ENCODE peak calls at places on chromosomes 11 and 22, in five cellular contexts. I is CD8-positive, alpha-beta memory T cell; W is CD4-positive, CD25-positive, alpha-beta regulatory T cell; P is bronchial epithelial cell; C is left ventricle myocardium inferior. U is an unnamed sample.

GRCh38 chr22:22851969-22852368 is 35.6 kb upstream of the IGLL5 start:
- DNase-seq in I (no peak), W (no peak), P (no peak), C (no peak), U (no peak)

GRCh38 chr11:7165911-7166310 is 77.1 kb downstream of the RBMXL2 start:
- DNase-seq in I (no peak), W (no peak), P (no peak), C (no peak), U (no peak)

GRCh38 chr11:32960553-32961164 is 55.0 kb upstream of the DEPDC7 start:
- DNase-seq in I (peak), W (peak), P (peak), C (no peak), U (peak)

GRCh38 chr11:16739326-16739875 is 954 bp downstream of the C11orf58 start:
- DNase-seq in I (peak), W (peak), P (no peak), C (no peak), U (peak)

GRCh38 chr11:11391796-11392195 is 38.7 kb upstream of the CSNK2A3 start:
- DNase-seq in I (no peak), W (no peak), P (peak), C (no peak), U (peak)

GRCh38 chr22:17213976-17214375 is 5.3 kb downstream of the ADA2 start:
- DNase-seq in I (peak), W (peak), P (no peak), C (peak), U (peak)

GRCh38 chr11:128208329-128209220 is 378.8 kb downstream of the ETS1 start:
- DNase-seq in I (no peak), W (no peak), P (peak), C (no peak), U (peak)

GRCh38 chr11:118921121-118921928 is 4.4 kb downstream of the BCL9L start:
- DNase-seq in I (no peak), W (peak), P (peak), C (peak), U (peak)

GRCh38 chr11:126150256-126150655 is 61.2 kb downstream of the RPUSD4 start:
- DNase-seq in I (no peak), W (no peak), P (no peak), C (no peak), U (no peak)

GRCh38 chr11:73257342-73258103 is 14.6 kb upstream of the P2RY6 start:
- DNase-seq in I (no peak), W (no peak), P (peak), C (no peak), U (peak)

GRCh38 chr11:60265373-60266214 is 14.9 kb upstream of the MS4A4A start:
- DNase-seq in I (no peak), W (peak), P (peak), C (no peak), U (peak)

GRCh38 chr22:46287873-46288751 is 8.6 kb upstream of the GTSE1 start:
- DNase-seq in I (peak), W (peak), P (no peak), C (peak), U (no peak)

GRCh38 chr22:50302041-50302541 is 5.4 kb downstream of the PLXNB2 start:
- DNase-seq in I (no peak), W (no peak), P (peak), C (no peak), U (no peak)
- H3K4me3 ChIP-seq in I (no peak), W (no peak), P (no peak), C (peak), U (no peak)

GRCh38 chr22:42996646-42997365 is 18.1 kb downstream of the PACSIN2 start:
- DNase-seq in I (no peak), W (no peak), P (no peak), C (no peak), U (no peak)

GRCh38 chr22:42994276-42994916 is 20.6 kb downstream of the PACSIN2 start:
- DNase-seq in I (no peak), W (no peak), P (no peak), C (no peak), U (no peak)

GRCh38 chr22:42993651-42994275 is 21.2 kb downstream of the PACSIN2 start:
- DNase-seq in I (no peak), W (no peak), P (peak), C (no peak), U (peak)

GRCh38 chr22:42992886-42993479 is 22.0 kb downstream of the PACSIN2 start:
- DNase-seq in I (no peak), W (no peak), P (no peak), C (no peak), U (no peak)

GRCh38 chr22:42994917-42995562 is 19.9 kb downstream of the PACSIN2 start:
- DNase-seq in I (no peak), W (no peak), P (peak), C (no peak), U (peak)
- H3K4me3 ChIP-seq in I (no peak), W (no peak), P (peak), C (peak), U (peak)

GRCh38 chr11:58958500-58958899 is 19.2 kb downstream of the GLYATL1 start:
- DNase-seq in I (no peak), W (peak), P (peak), C (no peak), U (peak)
- H3K4me3 ChIP-seq in I (no peak), W (no peak), P (no peak), C (no peak), U (no peak)

DNA sequence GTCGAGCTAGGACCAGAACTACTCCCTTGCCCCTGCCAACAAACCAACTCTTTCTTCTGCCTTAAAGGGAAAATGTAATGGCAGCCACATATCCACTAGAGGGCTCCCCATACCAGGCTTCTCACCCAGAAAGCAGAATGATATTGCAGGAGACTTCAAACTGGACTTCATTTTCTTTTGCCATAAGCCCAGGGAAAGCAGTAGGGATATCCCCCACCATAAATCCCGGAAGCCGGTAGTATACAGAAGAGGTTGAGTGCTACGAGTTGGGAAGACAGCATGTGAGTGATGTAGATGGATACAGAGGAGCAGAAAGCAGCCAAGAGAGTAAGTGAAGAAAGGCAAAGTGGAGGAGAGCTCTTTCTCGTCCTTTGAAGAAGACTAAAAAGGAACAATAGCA is 12.1 kb downstream of the PLAAT5 start:
- DNase-seq in I (peak), W (peak), P (peak), C (no peak), U (peak)
- H3K4me3 ChIP-seq in I (no peak), W (no peak), P (no peak), C (no peak), U (no peak)

GRCh38 chr22:20672732-20673131 is 101.2 kb upstream of the SERPIND1 start:
- DNase-seq in I (no peak), W (no peak), P (no peak), C (no peak), U (no peak)

GRCh38 chr22:20674998-20675397 is 98.9 kb upstream of the SERPIND1 start:
- DNase-seq in I (no peak), W (no peak), P (no peak), C (no peak), U (no peak)

GRCh38 chr22:20672082-20672424 is 101.9 kb upstream of the SERPIND1 start:
- DNase-seq in I (no peak), W (no peak), P (no peak), C (no peak), U (no peak)

GRCh38 chr22:20673341-20674195 is 100.3 kb upstream of the SERPIND1 start:
- DNase-seq in I (no peak), W (no peak), P (no peak), C (no peak), U (no peak)

GRCh38 chr22:20671409-20672081 is 102.4 kb upstream of the SERPIND1 start:
- DNase-seq in I (no peak), W (no peak), P (no peak), C (no peak), U (no peak)
- H3K4me3 ChIP-seq in I (no peak), W (no peak), P (no peak), C (peak), U (no peak)

GRCh38 chr11:77823775-77824174 is 2.8 kb downstream of the AAMDC start:
- DNase-seq in I (no peak), W (no peak), P (peak), C (no peak), U (peak)
- H3K4me3 ChIP-seq in I (no peak), W (no peak), P (no peak), C (peak), U (no peak)

DNA sequence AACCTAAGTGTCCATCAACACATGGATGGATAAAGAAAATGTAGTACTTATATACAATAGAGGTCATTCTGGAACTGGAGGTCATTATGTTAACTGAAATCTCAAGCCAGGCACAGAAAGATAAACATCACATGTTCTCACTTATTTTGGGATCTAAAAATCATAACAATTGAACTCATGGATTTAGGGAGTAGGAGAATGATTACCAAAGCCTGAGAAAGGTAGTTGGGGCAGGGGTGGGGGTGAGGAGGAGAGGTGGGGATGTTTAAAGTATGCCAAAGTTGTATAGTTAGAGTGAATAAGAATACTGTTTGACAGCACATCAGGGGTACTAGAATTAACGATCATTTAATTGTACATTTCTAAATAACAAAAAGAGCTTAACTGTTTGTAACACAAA is 1112.7 kb downstream of the DLG2 start:
- DNase-seq in I (no peak), W (no peak), P (no peak), C (no peak), U (no peak)
- H3K4me3 ChIP-seq in I (no peak), W (no peak), P (no peak), C (no peak), U (no peak)

U was measured in choroid plexus epithelial cell.